ENCODE peak calls at places on chromosomes 3 and 15, in nine cellular contexts. W, M, U, I, A, E, K, B and Y are unnamed samples.

GRCh38 chr3:192851821-192852352 is 65.8 kb downstream of the MB21D2 start:
- DNase-seq in W (no peak), M (peak; percentile 90), U (peak; percentile 97), I (peak; percentile 33), A (peak; percentile 67), E (no peak), K (no peak), B (no peak), Y (peak; percentile 83)

GRCh38 chr3:149245738-149246451 is 24.3 kb upstream of the CP start:
- DNase-seq in W (no peak), M (peak; percentile 27), U (peak; percentile 81), I (peak; percentile 59), A (no peak), E (no peak), K (no peak), B (no peak), Y (no peak)

GRCh38 chr15:99452728-99453643 is 112.8 kb upstream of the MEF2A start:
- DNase-seq in W (no peak), M (no peak), U (peak; percentile 65), I (no peak), A (peak; percentile 97), E (no peak), K (no peak), B (peak; percentile 89), Y (no peak)

GRCh38 chr3:11136871-11137626 is 17.2 kb upstream of the HRH1 start:
- DNase-seq in W (no peak), M (peak; percentile 97), U (peak; percentile 100), I (peak; percentile 100), A (no peak), E (no peak), K (no peak), B (no peak), Y (no peak)

GRCh38 chr3:98807011-98807410 is 43.9 kb downstream of the ST3GAL6 start:
- DNase-seq in W (no peak), M (no peak), U (no peak), I (peak; percentile 78), A (no peak), E (no peak), K (no peak), B (no peak), Y (no peak)

GRCh38 chr15:66734961-66735908 is 33.2 kb downstream of the SMAD6 start:
- DNase-seq in W (no peak), M (no peak), U (no peak), I (no peak), A (peak; percentile 79), E (no peak), K (no peak), B (no peak), Y (no peak)

GRCh38 chr3:164478323-164478722 is 600.0 kb downstream of the SI start:
- DNase-seq in W (no peak), M (no peak), U (no peak), I (no peak), A (peak; percentile 30), E (no peak), K (no peak), B (no peak), Y (no peak)

GRCh38 chr3:54212723-54213122 is 90.4 kb downstream of the CACNA2D3 start:
- DNase-seq in W (no peak), M (no peak), U (peak; percentile 40), I (no peak), A (no peak), E (no peak), K (no peak), B (no peak), Y (no peak)

GRCh38 chr15:36133686-36134085 is 445.7 kb upstream of the CDIN1 start:
- DNase-seq in W (no peak), M (no peak), U (no peak), I (no peak), A (no peak), E (no peak), K (no peak), B (no peak), Y (no peak)

GRCh38 chr3:150069633-150070032 is 98.9 kb upstream of the PFN2 start:
- DNase-seq in W (no peak), M (no peak), U (no peak), I (no peak), A (no peak), E (no peak), K (no peak), B (no peak), Y (no peak)

GRCh38 chr3:197606468-197606867 is 50.7 kb upstream of the BDH1 start:
- DNase-seq in W (no peak), M (no peak), U (no peak), I (no peak), A (no peak), E (no peak), K (no peak), B (no peak), Y (no peak)

GRCh38 chr3:14617508-14618023 is 34.0 kb upstream of the CCDC174 start:
- DNase-seq in W (no peak), M (no peak), U (peak; percentile 26), I (no peak), A (no peak), E (no peak), K (no peak), B (no peak), Y (no peak)

GRCh38 chr3:66593978-66594377 is 93.2 kb upstream of the LRIG1 start:
- DNase-seq in W (no peak), M (no peak), U (peak; percentile 85), I (peak; percentile 69), A (no peak), E (no peak), K (no peak), B (no peak), Y (no peak)

GRCh38 chr15:101451192-101451799 is 38.2 kb downstream of the PCSK6 start:
- DNase-seq in W (no peak), M (no peak), U (no peak), I (no peak), A (peak; percentile 91), E (no peak), K (no peak), B (peak; percentile 79), Y (no peak)

GRCh38 chr3:5358911-5359310 is 171.4 kb downstream of the EDEM1 start:
- DNase-seq in W (no peak), M (no peak), U (no peak), I (no peak), A (no peak), E (no peak), K (no peak), B (no peak), Y (no peak)

GRCh38 chr3:127224118-127224517 is 31.2 kb downstream of the PRR23E start:
- DNase-seq in W (no peak), M (no peak), U (no peak), I (no peak), A (no peak), E (no peak), K (no peak), B (no peak), Y (no peak)

GRCh38 chr15:88604381-88604951 is 16.7 kb upstream of the AEN start:
- DNase-seq in W (no peak), M (no peak), U (no peak), I (no peak), A (no peak), E (no peak), K (no peak), B (no peak), Y (peak; percentile 74)

GRCh38 chr3:75906555-75907112 is 121.3 kb upstream of the ZNF717 start:
- DNase-seq in W (no peak), M (no peak), U (peak; percentile 70), I (peak; percentile 61), A (peak; percentile 20), E (peak; percentile 86), K (no peak), B (no peak), Y (no peak)

GRCh38 chr15:80160570-80161156 is 7.9 kb downstream of the FAH start:
- DNase-seq in W (peak; percentile 20), M (peak; percentile 87), U (peak; percentile 98), I (peak; percentile 90), A (peak; percentile 73), E (no peak), K (no peak), B (peak; percentile 43), Y (no peak)